ENCODE peak calls at places on chromosome 9, in four cellular contexts. S is myocyte, I is heart left ventricle, R is frontal cortex. K is an unnamed sample.

GRCh38 chr9:82148849-82149544 is 160.4 kb downstream of the SPATA31D1 start:
- DNase-seq in S (peak), R (no peak), I (no peak), K (no peak)

GRCh38 chr9:132447346-132447745 is 37.3 kb downstream of the CFAP77 start:
- DNase-seq in S (no peak), R (no peak), I (no peak), K (no peak)

GRCh38 chr9:124629600-124629999 is 122.4 kb upstream of the NR5A1 start:
- DNase-seq in I (no peak), S (peak), R (no peak), K (no peak)

GRCh38 chr9:419571-420156 is 205.0 kb downstream of the DOCK8 start:
- DNase-seq in I (no peak), S (no peak), R (no peak), K (no peak)

GRCh38 chr9:113635586-113635985 is 172.1 kb downstream of the RGS3 start:
- DNase-seq in I (peak), R (no peak), S (no peak), K (no peak)

GRCh38 chr9:127196826-127197145 is 67.8 kb upstream of the GARNL3 start:
- DNase-seq in I (no peak), R (no peak), S (peak), K (no peak)

GRCh38 chr9:385818-386398 is 171.2 kb downstream of the DOCK8 start:
- DNase-seq in R (no peak), S (peak), I (peak), K (no peak)

GRCh38 chr9:5869315-5870019 is 21.2 kb upstream of the MLANA start:
- DNase-seq in S (no peak), I (no peak), R (no peak), K (no peak)

GRCh38 chr9:17757816-17758215 is 178.9 kb downstream of the SH3GL2 start:
- DNase-seq in S (no peak), I (no peak), R (no peak), K (no peak)

GRCh38 chr9:110116543-110116885 is 91.4 kb downstream of the C9orf152 start:
- DNase-seq in S (peak), I (no peak), R (no peak), K (no peak)

K was measured in D721Med.